ENCODE peak calls at places on chromosomes 7 and 10, in four cellular contexts. K, T, U and J are unnamed samples. For H3K79me2, the result is how much of the 10 kb centered on the place peaks cover.

GRCh38 chr7:81685263-81685868 is 84.5 kb downstream of the HGF start:
- DNase-seq in K (no peak), T (peak), U (no peak), J (no peak)

GRCh38 chr7:14125998-14126397 is 136.5 kb upstream of the ETV1 start:
- DNase-seq in K (no peak), T (no peak), U (no peak), J (no peak)

GRCh38 chr7:156376317-156376716 is 264.3 kb upstream of the RNF32 start:
- DNase-seq in K (no peak), T (no peak), U (no peak), J (peak)

GRCh38 chr7:99392659-99393362 is 15.6 kb downstream of the PDAP1 start:
- DNase-seq in K (peak), T (no peak), U (peak), J (no peak)

GRCh38 chr7:51121036-51121780 is 195.4 kb downstream of the COBL start:
- DNase-seq in K (no peak), T (no peak), U (no peak), J (no peak)

GRCh38 chr10:131936756-131937155 is 35.9 kb downstream of the PPP2R2D start:
- DNase-seq in K (no peak), T (no peak), U (no peak), J (no peak)

GRCh38 chr10:787933-788651 is 98.6 kb upstream of the DIP2C start:
- DNase-seq in K (no peak), T (no peak), U (no peak), J (peak)

GRCh38 chr7:95549818-95550529 is 46.3 kb downstream of the PDK4 start:
- DNase-seq in K (peak), T (peak), U (no peak), J (no peak)

GRCh38 chr7:57211428-57212100 is 79.3 kb upstream of the ZNF479 start:
- DNase-seq in K (no peak), T (no peak), U (no peak), J (no peak)

GRCh38 chr10:128877936-128878335 is 589.1 kb upstream of the MGMT start:
- DNase-seq in K (no peak), T (no peak), U (no peak), J (no peak)

GRCh38 chr10:43355749-43356371 is 15.6 kb upstream of the FXYD4 start:
- DNase-seq in K (peak), T (peak), U (no peak), J (no peak)

GRCh38 chr10:12241810-12242529 is 46.0 kb downstream of the CDC123 start:
- DNase-seq in K (no peak), T (no peak), U (no peak), J (no peak)

GRCh38 chr7:45599851-45600706 is 25.9 kb downstream of the ADCY1 start:
- DNase-seq in K (no peak), T (no peak), U (no peak), J (no peak)

GRCh38 chr7:94095359-94096009 is 91.3 kb upstream of the BET1 start:
- DNase-seq in K (peak), T (no peak), U (no peak), J (no peak)

GRCh38 chr7:88306590-88307048 is at the start of gene STEAP4:
- DNase-seq in K (peak), T (peak), U (no peak), J (no peak)

GRCh38 chr7:151461942-151462230 is 21.9 kb upstream of the CRYGN start:
- DNase-seq in K (no peak), T (peak), U (no peak), J (no peak)

GRCh38 chr7:91291902-91292301 is 27.7 kb downstream of the FZD1 start:
- DNase-seq in K (no peak), T (no peak), U (no peak), J (no peak)

GRCh38 chr10:79459243-79459642 is 13.8 kb upstream of the ZCCHC24 start:
- DNase-seq in K (no peak), T (no peak), U (no peak), J (no peak)

GRCh38 chr7:42213093-42213492 is 23.9 kb downstream of the GLI3 start:
- DNase-seq in K (no peak), T (no peak), U (no peak), J (no peak)

GRCh38 chr10:43218951-43219837 is 47.7 kb downstream of the RASGEF1A start:
- DNase-seq in K (no peak), T (no peak), U (no peak), J (no peak)

GRCh38 chr10:78413294-78414055 is 379.8 kb downstream of the RPS24 start:
- DNase-seq in K (no peak), T (no peak), U (no peak), J (no peak)

GRCh38 chr7:88218836-88219605 is 817 bp downstream of the SRI start:
- DNase-seq in K (peak), T (peak), U (peak), J (peak)

GRCh38 chr10:87782721-87783120 is 35.3 kb downstream of the ATAD1 start:
- DNase-seq in K (no peak), T (no peak), U (no peak), J (no peak)

GRCh38 chr7:130096243-130096827 is 26.0 kb downstream of the KLHDC10 start:
- DNase-seq in K (peak), T (no peak), U (no peak), J (no peak)

GRCh38 chr10:119489572-119490326 is 52.8 kb downstream of the RGS10 start:
- DNase-seq in K (peak), T (peak), U (peak), J (peak)

GRCh38 chr10:124743188-124744046 is 761 bp downstream of the FAM53B start:
- DNase-seq in K (peak), T (peak), U (peak), J (peak)

GRCh38 chr10:132231656-132232552 is 45.2 kb downstream of the DPYSL4 start:
- DNase-seq in K (no peak), T (no peak), U (no peak), J (no peak)

GRCh38 chr7:29565982-29566746 is 2.5 kb downstream of the PRR15 start:
- DNase-seq in K (peak), T (no peak), U (no peak), J (no peak)

GRCh38 chr10:14578060-14578952 is 196.4 kb downstream of the FAM107B start:
- DNase-seq in K (peak), T (peak), U (no peak), J (no peak)

GRCh38 chr7:16590424-16590823 is 55.1 kb downstream of the ANKMY2 start:
- DNase-seq in K (no peak), T (no peak), U (no peak), J (no peak)

GRCh38 chr7:141651417-141651816 is 50.5 kb downstream of the DENND11 start:
- DNase-seq in K (no peak), T (no peak), U (no peak), J (no peak)

GRCh38 chr10:103850572-103850895 is 4.8 kb downstream of the SH3PXD2A start:
- DNase-seq in K (no peak), T (no peak), U (no peak), J (no peak)
- H3K79me2 ChIP-seq in K (under half), T (under half), U (under half), J (under half)

DNA sequence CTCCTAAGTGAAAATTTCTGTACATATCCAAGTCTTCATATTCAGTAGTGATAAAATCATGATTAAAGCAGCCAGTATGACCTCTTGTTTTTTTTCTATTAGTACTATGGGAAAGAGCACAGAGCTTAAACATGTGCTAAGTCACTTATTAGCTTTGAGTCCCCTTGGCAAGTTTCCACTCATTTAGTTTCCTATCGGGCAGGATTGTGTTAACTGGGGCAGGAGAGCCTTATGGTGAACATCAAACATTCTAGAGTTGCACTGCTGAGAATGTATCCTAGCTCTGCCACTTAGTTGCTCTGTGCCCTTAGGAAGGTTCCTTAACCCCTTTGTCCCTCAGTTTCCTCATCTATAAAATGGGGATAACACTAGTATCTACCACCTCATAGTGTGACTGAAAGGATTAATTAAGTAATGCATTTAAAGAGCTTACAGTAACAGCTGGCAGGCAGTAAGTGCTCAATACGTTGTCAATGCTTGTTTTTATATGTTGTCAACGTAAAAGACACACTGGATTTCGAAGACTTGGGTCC is 117.6 kb downstream of the DOCK4 start:
- DNase-seq in K (no peak), T (no peak), U (no peak), J (no peak)
- H3K79me2 ChIP-seq in K (under half), T (under half), U (half or more), J (under half)

GRCh38 chr7:69640216-69640615 is 41.9 kb downstream of the AUTS2 start:
- DNase-seq in K (no peak), T (no peak), U (no peak), J (no peak)
- H3K79me2 ChIP-seq in K (under half), T (under half), U (under half), J (half or more)

DNA sequence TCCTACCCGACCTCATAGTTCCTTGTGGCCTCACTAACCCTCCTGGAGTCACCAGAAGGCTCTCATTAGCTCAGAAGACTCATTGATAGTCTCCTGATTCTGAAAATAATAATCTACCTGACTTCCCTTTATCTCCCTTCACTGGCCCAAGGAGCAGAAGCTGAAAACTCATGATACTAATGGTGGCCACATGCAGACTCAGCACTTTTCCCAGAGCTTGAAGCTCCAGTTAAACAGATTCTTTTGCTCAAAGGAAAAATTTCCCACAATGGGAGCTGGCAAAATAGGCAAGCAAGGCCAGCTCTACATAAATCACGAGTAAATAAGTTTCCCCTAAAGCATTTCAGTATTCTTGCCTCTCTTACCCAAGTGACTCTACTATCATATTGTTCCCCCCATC is 8.2 kb downstream of the NAPEPLD start:
- DNase-seq in K (no peak), T (no peak), U (no peak), J (no peak)
- H3K79me2 ChIP-seq in K (under half), T (under half), U (under half), J (under half)